ENCODE peak calls at places on chromosomes 12 and 14, in seven cellular contexts. Q is H4; U is posterior cingulate gyrus; I is iPS-NIHi11; H is stimulated activated effector memory CD8-positive, alpha-beta T cell treated with anti-CD3 and anti-CD28 coated beads, Interleukin-12 subunit alpha, Interleukin-12 subunit beta, amount 100 ng/mL, for 72 hours; S is fibroblast of lung; V is upper lobe of right lung. K is an unnamed sample.

GRCh38 chr14:50023671-50024490 is 92.5 kb downstream of the VCPKMT start:
- DNase-seq in S (peak), V (no peak), U (no peak), I (no peak), Q (peak), H (no peak), K (no peak)

GRCh38 chr14:92160619-92161018 is 38.9 kb downstream of the CPSF2 start:
- DNase-seq in H (no peak), V (no peak), S (peak), U (no peak), I (no peak), Q (no peak), K (no peak)

GRCh38 chr12:102722147-102722546 is 194.9 kb downstream of the PAH start:
- DNase-seq in I (peak), U (no peak), Q (no peak), V (no peak), H (no peak), S (no peak), K (no peak)

GRCh38 chr14:68580676-68581075 is 212.2 kb downstream of the ZFP36L1 start:
- DNase-seq in U (no peak), H (no peak), V (no peak), Q (no peak), S (no peak), I (no peak), K (no peak)

GRCh38 chr12:11730299-11731041 is 81.0 kb downstream of the ETV6 start:
- DNase-seq in V (no peak), H (no peak), Q (no peak), S (no peak), I (peak), U (no peak), K (no peak)

GRCh38 chr12:53776872-53777271 is 25.1 kb upstream of the CISTR start:
- DNase-seq in Q (no peak), I (no peak), U (no peak), S (no peak), V (no peak), H (no peak), K (no peak)

GRCh38 chr12:46517579-46517962 is 145.0 kb upstream of the SLC38A2 start:
- DNase-seq in Q (no peak), U (no peak), H (no peak), S (no peak), I (no peak), V (no peak), K (no peak)

GRCh38 chr12:10368206-10369171 is 21.4 kb downstream of the KLRK1 start:
- DNase-seq in H (no peak), V (no peak), S (no peak), Q (no peak), I (no peak), U (peak), K (no peak)

GRCh38 chr14:36901846-36902245 is 240.2 kb downstream of the PAX9 start:
- DNase-seq in H (no peak), Q (no peak), V (no peak), U (no peak), S (peak), I (no peak), K (no peak)

GRCh38 chr12:22396253-22396652 is 61.7 kb upstream of the ST8SIA1 start:
- DNase-seq in Q (no peak), U (no peak), V (no peak), H (no peak), I (no peak), S (no peak), K (no peak)

GRCh38 chr12:47711448-47711847 is 5.6 kb upstream of the RPAP3 start:
- DNase-seq in V (no peak), Q (no peak), H (peak), I (no peak), U (no peak), S (no peak), K (no peak)

GRCh38 chr12:49794021-49794420 is 34.2 kb downstream of the NCKAP5L start:
- DNase-seq in Q (no peak), V (no peak), S (no peak), U (no peak), H (no peak), I (no peak), K (no peak)

GRCh38 chr12:6067152-6067916 is 57.1 kb downstream of the VWF start:
- DNase-seq in H (no peak), Q (peak), S (peak), U (no peak), I (peak), V (no peak), K (peak)

GRCh38 chr12:28258998-28259397 is 68.7 kb downstream of the CCDC91 start:
- DNase-seq in I (no peak), V (no peak), U (no peak), H (no peak), S (peak), Q (no peak), K (no peak)

GRCh38 chr12:48000878-48001321 is 3.4 kb downstream of the COL2A1 start:
- DNase-seq in S (peak), H (no peak), U (peak), V (no peak), Q (peak), I (peak), K (no peak)

GRCh38 chr14:100633406-100633805 is 46.2 kb upstream of the BEGAIN start:
- DNase-seq in Q (no peak), H (no peak), U (peak), I (no peak), V (no peak), S (no peak), K (no peak)

GRCh38 chr12:39619316-39619659 is 315 bp downstream of the ABCD2 start:
- DNase-seq in S (no peak), V (no peak), I (no peak), H (peak), U (no peak), Q (no peak), K (no peak)

GRCh38 chr14:76773188-76773885 is 12.1 kb downstream of the VASH1 start:
- DNase-seq in I (no peak), S (peak), V (peak), U (peak), H (no peak), Q (peak), K (peak)

GRCh38 chr14:72104011-72104613 is 171.9 kb downstream of the RGS6 start:
- DNase-seq in U (no peak), S (no peak), H (peak), I (peak), Q (peak), V (no peak), K (no peak)

GRCh38 chr12:120496353-120497340 is 734 bp downstream of the DYNLL1 start:
- DNase-seq in V (peak), Q (peak), S (peak), I (peak), U (peak), H (peak), K (peak)

GRCh38 chr14:52413729-52414453 is 99.8 kb downstream of the PTGER2 start:
- DNase-seq in H (no peak), Q (no peak), U (no peak), I (no peak), V (no peak), S (peak), K (no peak)

GRCh38 chr14:87935081-87935828 is 57.7 kb downstream of the GALC start:
- DNase-seq in Q (no peak), V (no peak), I (no peak), S (no peak), U (no peak), H (no peak), K (no peak)

GRCh38 chr14:22485178-22485577 is 103.8 kb downstream of the DAD1 start:
- DNase-seq in V (no peak), Q (no peak), I (no peak), U (no peak), H (no peak), S (no peak), K (no peak)

GRCh38 chr14:74855945-74856344 is 20.0 kb downstream of the PROX2 start:
- DNase-seq in U (no peak), V (no peak), Q (no peak), S (no peak), I (no peak), H (no peak), K (no peak)

GRCh38 chr12:116996058-116996457 is 85.3 kb downstream of the FBXW8 start:
- DNase-seq in H (no peak), I (no peak), Q (no peak), S (no peak), U (no peak), V (no peak), K (no peak)

GRCh38 chr12:29783773-29784666 is at the start of gene TMTC1:
- DNase-seq in I (peak), S (peak), U (peak), V (peak), Q (peak), H (no peak), K (peak)

GRCh38 chr12:31259136-31259881 is 66.6 kb downstream of the SINHCAF start:
- DNase-seq in Q (no peak), U (no peak), S (no peak), I (no peak), V (no peak), H (no peak), K (no peak)

GRCh38 chr12:51915003-51915625 is 7.8 kb downstream of the ACVRL1 start:
- DNase-seq in V (peak), Q (no peak), H (no peak), U (peak), I (no peak), S (no peak), K (no peak)

GRCh38 chr12:6605425-6606330 is 1.5 kb downstream of the CHD4 start:
- DNase-seq in I (peak), Q (no peak), V (no peak), H (peak), S (no peak), U (peak), K (peak)

K was measured in dorsolateral prefrontal cortex.